ENCODE peak calls at places on chromosomes 12 and 14, in seven cellular contexts. D is left ventricle myocardium inferior, T is nephron progenitor cell, B is small intestine, X is AG10803, O is transverse colon, P is left kidney. C is an unnamed sample.

GRCh38 chr14:100577321-100577985 is 9.8 kb downstream of the BEGAIN start:
- DNase-seq in D (peak; percentile 10), P (no peak), O (no peak), B (no peak), X (no peak), T (no peak), C (no peak)

GRCh38 chr12:47078733-47079364 is 572 bp upstream of the PCED1B start:
- DNase-seq in O (peak; percentile 45), T (peak; percentile 22), P (peak; percentile 62), D (no peak), X (peak; percentile 49), B (peak; percentile 13), C (peak; percentile 46)

GRCh38 chr12:46263140-46264017 is 5.5 kb downstream of the SLC38A1 start:
- DNase-seq in T (no peak), D (no peak), P (peak; percentile 74), O (no peak), B (no peak), X (no peak), C (no peak)

GRCh38 chr12:32148372-32148771 is 41.7 kb downstream of the BICD1 start:
- DNase-seq in P (no peak), T (no peak), D (no peak), X (no peak), O (no peak), B (no peak), C (no peak)

GRCh38 chr12:10016881-10017280 is 6.5 kb downstream of the CLEC12B start:
- DNase-seq in P (no peak), B (no peak), X (peak; percentile 18), O (no peak), D (no peak), T (no peak), C (peak; percentile 69)

GRCh38 chr12:79174656-79175055 is 310.1 kb downstream of the SYT1 start:
- DNase-seq in T (no peak), D (no peak), P (peak; percentile 53), X (peak; percentile 69), B (peak; percentile 5), O (no peak), C (peak; percentile 87)

GRCh38 chr14:68936476-68936875 is 42.6 kb downstream of the ACTN1 start:
- DNase-seq in D (no peak), T (no peak), B (no peak), X (no peak), O (no peak), P (no peak), C (no peak)

GRCh38 chr12:80316141-80316700 is 127.8 kb upstream of the PTPRQ start:
- DNase-seq in X (no peak), T (no peak), D (no peak), P (no peak), B (no peak), O (no peak), C (no peak)

GRCh38 chr12:79409562-79409961 is 281.2 kb downstream of the PAWR start:
- DNase-seq in X (peak; percentile 86), D (no peak), O (no peak), P (peak; percentile 32), T (no peak), B (no peak), C (peak; percentile 91)

GRCh38 chr14:57637901-57638300 is 144.2 kb upstream of the CCDC198 start:
- DNase-seq in T (no peak), X (no peak), P (no peak), B (no peak), D (no peak), O (no peak), C (no peak)

GRCh38 chr12:70732287-70732686 is 95.1 kb upstream of the PTPRB start:
- DNase-seq in P (no peak), O (no peak), D (no peak), T (no peak), X (no peak), B (no peak), C (no peak)

GRCh38 chr14:32003585-32003984 is 73.5 kb upstream of the ARHGAP5 start:
- DNase-seq in X (no peak), O (no peak), D (no peak), B (no peak), T (no peak), P (no peak), C (no peak)

GRCh38 chr12:85310456-85311076 is 30.5 kb downstream of the ALX1 start:
- DNase-seq in X (peak; percentile 13), O (no peak), T (no peak), B (no peak), D (no peak), P (no peak), C (peak; percentile 33)

GRCh38 chr12:15486859-15487258 is 164.6 kb downstream of the PTPRO start:
- DNase-seq in O (no peak), B (no peak), P (no peak), D (no peak), T (no peak), X (no peak), C (no peak)

GRCh38 chr14:24701031-24701430 is 67.0 kb upstream of the GZMB start:
- DNase-seq in T (no peak), O (no peak), P (no peak), D (no peak), X (no peak), B (no peak), C (no peak)

C was measured in fibroblast of pulmonary artery.